ENCODE peak calls at places on chromosome 13, in seven cellular contexts. X is activated CD4-positive, alpha-beta T cell treated with anti-CD3 and anti-CD28 coated beads, Interleukin-2, amount 50 U/mL, for 1 hour; G is stimulated activated CD8-positive, alpha-beta memory T cell treated with anti-CD3 and anti-CD28 coated beads, Interleukin-7, amount 100 ng/mL, for 1 hour; F is GOT3; B is Jurkat, Clone E6-1; I is T follicular helper cell; C is naive thymus-derived CD4-positive, alpha-beta T cell. K is an unnamed sample.

GRCh38 chr13:25432686-25433085 is 60.9 kb downstream of the ATP8A2 start:
- DNase-seq in X (no peak), G (no peak), F (no peak), B (no peak), I (no peak), C (no peak), K (no peak)

GRCh38 chr13:30647824-30648521 is 30.3 kb downstream of the USPL1 start:
- DNase-seq in X (no peak), G (no peak), F (no peak), B (no peak), I (no peak), C (no peak), K (no peak)

GRCh38 chr13:103168901-103169508 is 102.8 kb upstream of the SLC10A2 start:
- DNase-seq in X (no peak), G (no peak), F (no peak), B (no peak), I (no peak), C (no peak), K (no peak)

GRCh38 chr13:67043901-67044300 is 186.2 kb downstream of the PCDH9 start:
- DNase-seq in X (no peak), G (no peak), F (no peak), B (no peak), I (no peak), C (no peak), K (no peak)

GRCh38 chr13:43229506-43229905 is 206.1 kb downstream of the DNAJC15 start:
- DNase-seq in X (no peak), G (no peak), F (no peak), B (no peak), I (no peak), C (no peak), K (no peak)

GRCh38 chr13:30796833-30797601 is 61.7 kb downstream of the ALOX5AP start:
- DNase-seq in X (no peak), G (no peak), F (no peak), B (no peak), I (no peak), C (no peak), K (no peak)

GRCh38 chr13:111967572-111968201 is 99.3 kb upstream of the SOX1 start:
- DNase-seq in X (no peak), G (no peak), F (no peak), B (no peak), I (no peak), C (no peak), K (no peak)

GRCh38 chr13:27170521-27171243 is 929 bp downstream of the USP12 start:
- DNase-seq in X (peak; percentile 25), G (no peak), F (no peak), B (no peak), I (no peak), C (peak; percentile 18), K (no peak)

GRCh38 chr13:39952244-39953233 is 297.1 kb downstream of the COG6 start:
- DNase-seq in X (no peak), G (no peak), F (no peak), B (no peak), I (no peak), C (no peak), K (no peak)

GRCh38 chr13:44276061-44276460 is 97.6 kb upstream of the SERP2 start:
- DNase-seq in X (no peak), G (no peak), F (no peak), B (no peak), I (no peak), C (no peak), K (no peak)

GRCh38 chr13:107117327-107118012 is 549.5 kb upstream of the ARGLU1 start:
- DNase-seq in X (no peak), G (no peak), F (no peak), B (no peak), I (no peak), C (no peak), K (no peak)

GRCh38 chr13:106499905-106500304 is 35.6 kb downstream of the EFNB2 start:
- DNase-seq in X (no peak), G (no peak), F (no peak), B (peak; percentile 41), I (no peak), C (no peak), K (no peak)

GRCh38 chr13:102805680-102806079 is 6.8 kb downstream of the BIVM start:
- DNase-seq in X (no peak), G (no peak), F (no peak), B (no peak), I (no peak), C (no peak), K (no peak)

GRCh38 chr13:108352599-108352998 is 83.1 kb downstream of the TNFSF13B start:
- DNase-seq in X (no peak), G (no peak), F (no peak), B (no peak), I (no peak), C (no peak), K (no peak)

GRCh38 chr13:108963846-108964600 is 334.6 kb downstream of the MYO16 start:
- DNase-seq in X (no peak), G (no peak), F (no peak), B (no peak), I (no peak), C (no peak), K (no peak)

GRCh38 chr13:98459721-98460370 is 117.1 kb downstream of the STK24 start:
- DNase-seq in X (no peak), G (no peak), F (no peak), B (no peak), I (no peak), C (no peak), K (no peak)

GRCh38 chr13:40438999-40439797 is 227.2 kb downstream of the FOXO1 start:
- DNase-seq in X (no peak), G (no peak), F (no peak), B (no peak), I (no peak), C (peak; percentile 36), K (no peak)

GRCh38 chr13:91148098-91148497 is 199.4 kb upstream of the MIR17HG start:
- DNase-seq in X (no peak), G (no peak), F (no peak), B (no peak), I (no peak), C (no peak), K (no peak)

GRCh38 chr13:66835040-66835628 is 395.0 kb downstream of the PCDH9 start:
- DNase-seq in X (no peak), G (no peak), F (no peak), B (no peak), I (no peak), C (no peak), K (peak; percentile 54)

GRCh38 chr13:113161433-113161832 is 3.0 kb downstream of the PROZ start:
- DNase-seq in X (no peak), G (no peak), F (no peak), B (no peak), I (no peak), C (no peak), K (no peak)

GRCh38 chr13:41802684-41803554 is 158.0 kb downstream of the VWA8 start:
- DNase-seq in X (no peak), G (no peak), F (no peak), B (no peak), I (no peak), C (no peak), K (no peak)

GRCh38 chr13:85828094-85828684 is 29.0 kb upstream of the SLITRK6 start:
- DNase-seq in X (no peak), G (no peak), F (no peak), B (peak; percentile 6), I (no peak), C (no peak), K (no peak)

GRCh38 chr13:20161951-20162300 is 1.1 kb upstream of the GJA3 start:
- DNase-seq in X (no peak), G (no peak), F (no peak), B (no peak), I (no peak), C (no peak), K (no peak)

GRCh38 chr13:51683537-51684050 is 99.3 kb downstream of the WDFY2 start:
- DNase-seq in X (no peak), G (no peak), F (no peak), B (no peak), I (no peak), C (no peak), K (no peak)

K was measured in mucosa of gallbladder.